ENCODE peak calls at places on chromosomes 6 and 20, in nine cellular contexts. One of them, this sample, is unnamed.

GRCh38 chr6:122102026-122102425 is 297.4 kb upstream of the HSF2 start:
- DNase-seq in astrocyte of the spinal cord: no peak
- DNase-seq in substantia nigra: no peak
- DNase-seq in NCI-H460: no peak
- DNase-seq in effector memory CD4-positive, alpha-beta T cell: no peak
- DNase-seq in Panc1: no peak
- DNase-seq in activated T-cell treated with anti-CD3 and anti-CD28 coated beads for 1 hour: no peak
- DNase-seq in hypothalamus: no peak
- DNase-seq in endodermal cell: no peak
- DNase-seq in this sample: no peak

GRCh38 chr6:157217894-157218370 is 105.4 kb downstream of the TMEM242 start:
- DNase-seq in activated T-cell treated with anti-CD3 and anti-CD28 coated beads for 1 hour: no peak
- DNase-seq in NCI-H460: no peak
- DNase-seq in hypothalamus: no peak
- DNase-seq in Panc1: no peak
- DNase-seq in substantia nigra: no peak
- DNase-seq in effector memory CD4-positive, alpha-beta T cell: no peak
- DNase-seq in endodermal cell: peak; percentile 35
- DNase-seq in astrocyte of the spinal cord: no peak
- DNase-seq in this sample: no peak

GRCh38 chr6:132304891-132305305 is 96.4 kb downstream of the MOXD1 start:
- DNase-seq in Panc1: no peak
- DNase-seq in endodermal cell: no peak
- DNase-seq in effector memory CD4-positive, alpha-beta T cell: no peak
- DNase-seq in astrocyte of the spinal cord: no peak
- DNase-seq in hypothalamus: no peak
- DNase-seq in NCI-H460: no peak
- DNase-seq in activated T-cell treated with anti-CD3 and anti-CD28 coated beads for 1 hour: no peak
- DNase-seq in substantia nigra: no peak
- DNase-seq in this sample: no peak

GRCh38 chr6:107070686-107071085 is 42.7 kb downstream of the MTRES1 start:
- DNase-seq in NCI-H460: no peak
- DNase-seq in hypothalamus: no peak
- DNase-seq in Panc1: no peak
- DNase-seq in endodermal cell: no peak
- DNase-seq in activated T-cell treated with anti-CD3 and anti-CD28 coated beads for 1 hour: no peak
- DNase-seq in substantia nigra: no peak
- DNase-seq in astrocyte of the spinal cord: no peak
- DNase-seq in effector memory CD4-positive, alpha-beta T cell: no peak
- DNase-seq in this sample: no peak

GRCh38 chr20:34977365-34978091 is 21.9 kb downstream of the MYH7B start:
- DNase-seq in Panc1: no peak
- DNase-seq in endodermal cell: peak; percentile 69
- DNase-seq in activated T-cell treated with anti-CD3 and anti-CD28 coated beads for 1 hour: no peak
- DNase-seq in astrocyte of the spinal cord: no peak
- DNase-seq in NCI-H460: no peak
- DNase-seq in effector memory CD4-positive, alpha-beta T cell: no peak
- DNase-seq in hypothalamus: no peak
- DNase-seq in substantia nigra: no peak
- DNase-seq in this sample: no peak

GRCh38 chr6:46291880-46292279 is 121.1 kb upstream of the ENPP5 start:
- DNase-seq in substantia nigra: no peak
- DNase-seq in astrocyte of the spinal cord: no peak
- DNase-seq in NCI-H460: no peak
- DNase-seq in Panc1: no peak
- DNase-seq in hypothalamus: no peak
- DNase-seq in activated T-cell treated with anti-CD3 and anti-CD28 coated beads for 1 hour: no peak
- DNase-seq in endodermal cell: no peak
- DNase-seq in effector memory CD4-positive, alpha-beta T cell: no peak
- DNase-seq in this sample: no peak

GRCh38 chr6:158041370-158041769 is 59.7 kb downstream of the SYNJ2 start:
- DNase-seq in substantia nigra: no peak
- DNase-seq in effector memory CD4-positive, alpha-beta T cell: no peak
- DNase-seq in astrocyte of the spinal cord: no peak
- DNase-seq in NCI-H460: no peak
- DNase-seq in hypothalamus: no peak
- DNase-seq in Panc1: no peak
- DNase-seq in endodermal cell: no peak
- DNase-seq in activated T-cell treated with anti-CD3 and anti-CD28 coated beads for 1 hour: no peak
- DNase-seq in this sample: no peak

GRCh38 chr20:48769111-48769879 is 58.5 kb downstream of the PREX1 start:
- DNase-seq in effector memory CD4-positive, alpha-beta T cell: peak; percentile 74
- DNase-seq in substantia nigra: no peak
- DNase-seq in activated T-cell treated with anti-CD3 and anti-CD28 coated beads for 1 hour: peak; percentile 61
- DNase-seq in NCI-H460: no peak
- DNase-seq in Panc1: no peak
- DNase-seq in hypothalamus: no peak
- DNase-seq in endodermal cell: no peak
- DNase-seq in astrocyte of the spinal cord: no peak
- DNase-seq in this sample: no peak

GRCh38 chr6:161079566-161080262 is 88.1 kb downstream of the MAP3K4 start:
- DNase-seq in NCI-H460: no peak
- DNase-seq in endodermal cell: no peak
- DNase-seq in astrocyte of the spinal cord: peak; percentile 84
- DNase-seq in Panc1: no peak
- DNase-seq in hypothalamus: no peak
- DNase-seq in substantia nigra: no peak
- DNase-seq in effector memory CD4-positive, alpha-beta T cell: peak; percentile 56
- DNase-seq in activated T-cell treated with anti-CD3 and anti-CD28 coated beads for 1 hour: no peak
- DNase-seq in this sample: no peak

GRCh38 chr6:69494595-69494994 is 302.2 kb downstream of the LMBRD1 start:
- DNase-seq in NCI-H460: no peak
- DNase-seq in effector memory CD4-positive, alpha-beta T cell: no peak
- DNase-seq in endodermal cell: no peak
- DNase-seq in astrocyte of the spinal cord: no peak
- DNase-seq in activated T-cell treated with anti-CD3 and anti-CD28 coated beads for 1 hour: no peak
- DNase-seq in substantia nigra: no peak
- DNase-seq in Panc1: no peak
- DNase-seq in hypothalamus: no peak
- DNase-seq in this sample: no peak

GRCh38 chr6:31877651-31878161 is 1.1 kb downstream of the SLC44A4 start:
- DNase-seq in astrocyte of the spinal cord: no peak
- DNase-seq in NCI-H460: no peak
- DNase-seq in substantia nigra: no peak
- DNase-seq in endodermal cell: no peak
- DNase-seq in effector memory CD4-positive, alpha-beta T cell: no peak
- DNase-seq in Panc1: no peak
- DNase-seq in activated T-cell treated with anti-CD3 and anti-CD28 coated beads for 1 hour: no peak
- DNase-seq in hypothalamus: no peak
- DNase-seq in this sample: no peak

GRCh38 chr6:38564301-38564700 is 75.4 kb downstream of the BTBD9 start:
- DNase-seq in astrocyte of the spinal cord: no peak
- DNase-seq in activated T-cell treated with anti-CD3 and anti-CD28 coated beads for 1 hour: no peak
- DNase-seq in effector memory CD4-positive, alpha-beta T cell: no peak
- DNase-seq in endodermal cell: no peak
- DNase-seq in substantia nigra: no peak
- DNase-seq in hypothalamus: no peak
- DNase-seq in NCI-H460: no peak
- DNase-seq in Panc1: no peak
- DNase-seq in this sample: no peak

GRCh38 chr20:25178563-25179438 is 16.7 kb upstream of the ENTPD6 start:
- DNase-seq in substantia nigra: no peak
- DNase-seq in Panc1: peak; percentile 90
- DNase-seq in astrocyte of the spinal cord: peak; percentile 83
- DNase-seq in effector memory CD4-positive, alpha-beta T cell: no peak
- DNase-seq in endodermal cell: peak; percentile 47
- DNase-seq in NCI-H460: peak; percentile 62
- DNase-seq in activated T-cell treated with anti-CD3 and anti-CD28 coated beads for 1 hour: no peak
- DNase-seq in hypothalamus: no peak
- DNase-seq in this sample: no peak

GRCh38 chr20:23132293-23132929 is 46.3 kb upstream of the CD93 start:
- DNase-seq in astrocyte of the spinal cord: no peak
- DNase-seq in effector memory CD4-positive, alpha-beta T cell: no peak
- DNase-seq in endodermal cell: no peak
- DNase-seq in substantia nigra: no peak
- DNase-seq in Panc1: no peak
- DNase-seq in hypothalamus: no peak
- DNase-seq in NCI-H460: no peak
- DNase-seq in activated T-cell treated with anti-CD3 and anti-CD28 coated beads for 1 hour: no peak
- DNase-seq in this sample: no peak

GRCh38 chr20:44963325-44964215 is 2.7 kb upstream of the STK4 start:
- DNase-seq in hypothalamus: no peak
- DNase-seq in astrocyte of the spinal cord: no peak
- DNase-seq in effector memory CD4-positive, alpha-beta T cell: no peak
- DNase-seq in endodermal cell: no peak
- DNase-seq in NCI-H460: no peak
- DNase-seq in Panc1: no peak
- DNase-seq in activated T-cell treated with anti-CD3 and anti-CD28 coated beads for 1 hour: no peak
- DNase-seq in substantia nigra: no peak
- DNase-seq in this sample: no peak

GRCh38 chr20:58268936-58269619 is 40.4 kb upstream of the RAB22A start:
- DNase-seq in effector memory CD4-positive, alpha-beta T cell: no peak
- DNase-seq in activated T-cell treated with anti-CD3 and anti-CD28 coated beads for 1 hour: no peak
- DNase-seq in NCI-H460: no peak
- DNase-seq in Panc1: no peak
- DNase-seq in hypothalamus: no peak
- DNase-seq in astrocyte of the spinal cord: peak; percentile 22
- DNase-seq in endodermal cell: no peak
- DNase-seq in substantia nigra: no peak
- DNase-seq in this sample: no peak

GRCh38 chr6:85111481-85112001 is 338.3 kb upstream of the NT5E start:
- DNase-seq in substantia nigra: no peak
- DNase-seq in NCI-H460: no peak
- DNase-seq in endodermal cell: no peak
- DNase-seq in astrocyte of the spinal cord: peak; percentile 89
- DNase-seq in activated T-cell treated with anti-CD3 and anti-CD28 coated beads for 1 hour: no peak
- DNase-seq in hypothalamus: no peak
- DNase-seq in Panc1: no peak
- DNase-seq in effector memory CD4-positive, alpha-beta T cell: no peak
- DNase-seq in this sample: no peak

GRCh38 chr6:16688984-16689636 is 72.2 kb downstream of the ATXN1 start:
- DNase-seq in Panc1: no peak
- DNase-seq in activated T-cell treated with anti-CD3 and anti-CD28 coated beads for 1 hour: no peak
- DNase-seq in substantia nigra: no peak
- DNase-seq in endodermal cell: no peak
- DNase-seq in effector memory CD4-positive, alpha-beta T cell: no peak
- DNase-seq in astrocyte of the spinal cord: peak; percentile 89
- DNase-seq in NCI-H460: no peak
- DNase-seq in hypothalamus: no peak
- DNase-seq in this sample: no peak

GRCh38 chr6:163113358-163113962 is 301.1 kb upstream of the QKI start:
- DNase-seq in substantia nigra: no peak
- DNase-seq in Panc1: no peak
- DNase-seq in NCI-H460: no peak
- DNase-seq in endodermal cell: no peak
- DNase-seq in effector memory CD4-positive, alpha-beta T cell: no peak
- DNase-seq in hypothalamus: no peak
- DNase-seq in astrocyte of the spinal cord: no peak
- DNase-seq in activated T-cell treated with anti-CD3 and anti-CD28 coated beads for 1 hour: no peak
- DNase-seq in this sample: no peak

GRCh38 chr6:99492137-99492536 is 23.1 kb downstream of the USP45 start:
- DNase-seq in substantia nigra: no peak
- DNase-seq in activated T-cell treated with anti-CD3 and anti-CD28 coated beads for 1 hour: no peak
- DNase-seq in NCI-H460: no peak
- DNase-seq in effector memory CD4-positive, alpha-beta T cell: no peak
- DNase-seq in endodermal cell: no peak
- DNase-seq in hypothalamus: no peak
- DNase-seq in Panc1: no peak
- DNase-seq in astrocyte of the spinal cord: no peak
- DNase-seq in this sample: no peak

GRCh38 chr6:25130518-25130917 is 148.7 kb upstream of the CARMIL1 start:
- DNase-seq in effector memory CD4-positive, alpha-beta T cell: no peak
- DNase-seq in activated T-cell treated with anti-CD3 and anti-CD28 coated beads for 1 hour: no peak
- DNase-seq in endodermal cell: no peak
- DNase-seq in astrocyte of the spinal cord: no peak
- DNase-seq in Panc1: no peak
- DNase-seq in substantia nigra: no peak
- DNase-seq in hypothalamus: no peak
- DNase-seq in NCI-H460: no peak
- DNase-seq in this sample: no peak

GRCh38 chr20:32737371-32738223 is 5.7 kb downstream of the COMMD7 start:
- DNase-seq in substantia nigra: no peak
- DNase-seq in endodermal cell: no peak
- DNase-seq in activated T-cell treated with anti-CD3 and anti-CD28 coated beads for 1 hour: no peak
- DNase-seq in NCI-H460: no peak
- DNase-seq in Panc1: no peak
- DNase-seq in astrocyte of the spinal cord: peak; percentile 91
- DNase-seq in hypothalamus: no peak
- DNase-seq in effector memory CD4-positive, alpha-beta T cell: no peak
- DNase-seq in this sample: no peak

GRCh38 chr20:32301719-32302506 is 24.5 kb downstream of the KIF3B start:
- DNase-seq in hypothalamus: no peak
- DNase-seq in astrocyte of the spinal cord: no peak
- DNase-seq in NCI-H460: no peak
- DNase-seq in Panc1: no peak
- DNase-seq in substantia nigra: no peak
- DNase-seq in activated T-cell treated with anti-CD3 and anti-CD28 coated beads for 1 hour: no peak
- DNase-seq in effector memory CD4-positive, alpha-beta T cell: no peak
- DNase-seq in endodermal cell: no peak
- DNase-seq in this sample: no peak

GRCh38 chr20:14612389-14612788 is 275.0 kb upstream of the FLRT3 start:
- DNase-seq in substantia nigra: no peak
- DNase-seq in endodermal cell: no peak
- DNase-seq in effector memory CD4-positive, alpha-beta T cell: no peak
- DNase-seq in astrocyte of the spinal cord: no peak
- DNase-seq in Panc1: no peak
- DNase-seq in activated T-cell treated with anti-CD3 and anti-CD28 coated beads for 1 hour: no peak
- DNase-seq in NCI-H460: peak; percentile 49
- DNase-seq in hypothalamus: no peak
- DNase-seq in this sample: peak; percentile 66

GRCh38 chr20:46053416-46053815 is 24.4 kb downstream of the SLC12A5 start:
- DNase-seq in endodermal cell: no peak
- DNase-seq in activated T-cell treated with anti-CD3 and anti-CD28 coated beads for 1 hour: no peak
- DNase-seq in effector memory CD4-positive, alpha-beta T cell: no peak
- DNase-seq in hypothalamus: no peak
- DNase-seq in substantia nigra: no peak
- DNase-seq in Panc1: no peak
- DNase-seq in NCI-H460: no peak
- DNase-seq in astrocyte of the spinal cord: no peak
- DNase-seq in this sample: no peak

GRCh38 chr6:162363757-162364156 is 363.8 kb downstream of the PRKN start:
- DNase-seq in effector memory CD4-positive, alpha-beta T cell: no peak
- DNase-seq in astrocyte of the spinal cord: no peak
- DNase-seq in endodermal cell: no peak
- DNase-seq in hypothalamus: no peak
- DNase-seq in Panc1: no peak
- DNase-seq in NCI-H460: peak; percentile 16
- DNase-seq in activated T-cell treated with anti-CD3 and anti-CD28 coated beads for 1 hour: no peak
- DNase-seq in substantia nigra: no peak
- DNase-seq in this sample: no peak

GRCh38 chr20:35561268-35561667 is 19.4 kb downstream of the ERGIC3 start:
- DNase-seq in substantia nigra: no peak
- DNase-seq in activated T-cell treated with anti-CD3 and anti-CD28 coated beads for 1 hour: no peak
- DNase-seq in endodermal cell: peak; percentile 87
- DNase-seq in astrocyte of the spinal cord: peak; percentile 49
- DNase-seq in Panc1: peak; percentile 35
- DNase-seq in NCI-H460: peak; percentile 46
- DNase-seq in hypothalamus: no peak
- DNase-seq in effector memory CD4-positive, alpha-beta T cell: no peak
- DNase-seq in this sample: no peak

GRCh38 chr6:87817226-87817625 is 115.2 kb upstream of the AKIRIN2 start:
- DNase-seq in activated T-cell treated with anti-CD3 and anti-CD28 coated beads for 1 hour: no peak
- DNase-seq in astrocyte of the spinal cord: peak; percentile 45
- DNase-seq in substantia nigra: no peak
- DNase-seq in effector memory CD4-positive, alpha-beta T cell: no peak
- DNase-seq in hypothalamus: no peak
- DNase-seq in Panc1: no peak
- DNase-seq in endodermal cell: no peak
- DNase-seq in NCI-H460: no peak
- DNase-seq in this sample: no peak

GRCh38 chr6:151451417-151451949 is 443 bp downstream of the RMND1 start:
- DNase-seq in astrocyte of the spinal cord: no peak
- DNase-seq in endodermal cell: no peak
- DNase-seq in activated T-cell treated with anti-CD3 and anti-CD28 coated beads for 1 hour: no peak
- DNase-seq in effector memory CD4-positive, alpha-beta T cell: no peak
- DNase-seq in substantia nigra: no peak
- DNase-seq in Panc1: no peak
- DNase-seq in NCI-H460: no peak
- DNase-seq in hypothalamus: no peak
- DNase-seq in this sample: no peak

GRCh38 chr20:11918280-11918952 is 723 bp downstream of the BTBD3 start:
- DNase-seq in endodermal cell: no peak
- DNase-seq in substantia nigra: no peak
- DNase-seq in Panc1: no peak
- DNase-seq in effector memory CD4-positive, alpha-beta T cell: no peak
- DNase-seq in astrocyte of the spinal cord: peak; percentile 7
- DNase-seq in hypothalamus: no peak
- DNase-seq in activated T-cell treated with anti-CD3 and anti-CD28 coated beads for 1 hour: no peak
- DNase-seq in NCI-H460: no peak
- DNase-seq in this sample: no peak

GRCh38 chr6:152206072-152206818 is 398.8 kb downstream of the ESR1 start:
- DNase-seq in activated T-cell treated with anti-CD3 and anti-CD28 coated beads for 1 hour: peak; percentile 32
- DNase-seq in NCI-H460: peak; percentile 3
- DNase-seq in substantia nigra: no peak
- DNase-seq in astrocyte of the spinal cord: no peak
- DNase-seq in hypothalamus: no peak
- DNase-seq in effector memory CD4-positive, alpha-beta T cell: peak; percentile 10
- DNase-seq in Panc1: no peak
- DNase-seq in endodermal cell: peak; percentile 82
- DNase-seq in this sample: no peak